ENCODE peak calls at places on chromosomes 16 and 17, in four cellular contexts. R is HepG2, Z is HEK293T, W is K562. D is an unnamed sample.

GRCh38 chr16:22232277-22233049 is 26.4 kb downstream of the EEF2K start:
- DNase-seq in R (peak), Z (peak), W (no peak), D (no peak)

GRCh38 chr16:19294156-19294649 is 8.7 kb downstream of the CLEC19A start:
- DNase-seq in R (no peak), Z (no peak), W (no peak), D (no peak)

GRCh38 chr17:53142890-53143289 is 679.8 kb upstream of the KIF2B start:
- DNase-seq in R (no peak), Z (no peak), W (no peak), D (no peak)

GRCh38 chr16:67150058-67150832 is 553 bp downstream of the B3GNT9 start:
- DNase-seq in R (no peak), Z (no peak), W (peak), D (peak)

GRCh38 chr17:17774009-17774881 is 62.5 kb downstream of the SREBF1 start:
- DNase-seq in R (no peak), Z (no peak), W (no peak), D (no peak)

GRCh38 chr16:29996773-29997250 is 771 bp downstream of the INO80E start:
- DNase-seq in R (no peak), Z (no peak), W (no peak), D (no peak)

GRCh38 chr16:54957403-54957802 is 26.7 kb downstream of the IRX5 start:
- DNase-seq in R (peak), Z (peak), W (peak), D (peak)

GRCh38 chr17:59366773-59367656 is 35.6 kb downstream of the YPEL2 start:
- DNase-seq in R (peak), Z (peak), W (no peak), D (no peak)

GRCh38 chr17:29115906-29116651 is 64.1 kb downstream of the MYO18A start:
- DNase-seq in R (peak), Z (peak), W (peak), D (peak)

GRCh38 chr16:87008664-87009063 is 308.5 kb downstream of the C16orf95 start:
- DNase-seq in R (no peak), Z (no peak), W (no peak), D (no peak)

GRCh38 chr17:76569607-76570279 is 15.9 kb downstream of the ST6GALNAC2 start:
- DNase-seq in R (peak), Z (no peak), W (no peak), D (no peak)

GRCh38 chr17:77372444-77373297 is 231.9 kb downstream of the SEC14L1 start:
- DNase-seq in R (peak), Z (peak), W (peak), D (peak)

GRCh38 chr17:81885454-81885853 is 5.9 kb downstream of the ALYREF start:
- DNase-seq in R (no peak), Z (no peak), W (no peak), D (no peak)

GRCh38 chr17:59406808-59407381 is 75.4 kb downstream of the YPEL2 start:
- DNase-seq in R (peak), Z (peak), W (no peak), D (no peak)

GRCh38 chr17:28702752-28703150 is 8.9 kb downstream of the PROCA1 start:
- DNase-seq in R (no peak), Z (no peak), W (no peak), D (no peak)

GRCh38 chr17:1762233-1762905 is 509 bp downstream of the SERPINF1 start:
- DNase-seq in R (peak), Z (no peak), W (peak), D (no peak)

GRCh38 chr17:45136846-45137560 is 1.5 kb downstream of the ACBD4 start:
- DNase-seq in R (no peak), Z (no peak), W (no peak), D (no peak)

GRCh38 chr16:73949574-73950348 is 346.9 kb upstream of the PSMD7 start:
- DNase-seq in R (no peak), Z (no peak), W (no peak), D (no peak)

GRCh38 chr16:77833906-77834599 is 45.7 kb downstream of the VAT1L start:
- DNase-seq in R (no peak), Z (no peak), W (no peak), D (no peak)

GRCh38 chr17:77999413-78000173 is 41.1 kb downstream of the TNRC6C start:
- DNase-seq in R (peak), Z (no peak), W (no peak), D (no peak)

GRCh38 chr17:12402963-12403622 is 262.6 kb upstream of the MYOCD start:
- DNase-seq in R (no peak), Z (no peak), W (no peak), D (no peak)

GRCh38 chr16:10343124-10343760 is 42.6 kb upstream of the ATF7IP2 start:
- DNase-seq in R (no peak), Z (no peak), W (peak), D (no peak)

GRCh38 chr16:83807710-83808572 is at the start of gene HSBP1:
- DNase-seq in R (peak), Z (peak), W (peak), D (peak)

GRCh38 chr16:67663151-67663876 is 2.6 kb downstream of the PARD6A start:
- DNase-seq in R (no peak), Z (no peak), W (no peak), D (peak)

GRCh38 chr17:43021739-43022512 is at the start of gene VAT1:
- DNase-seq in R (peak), Z (peak), W (peak), D (peak)

GRCh38 chr17:71084219-71084618 is 914.9 kb downstream of the KCNJ2 start:
- DNase-seq in R (peak), Z (peak), W (peak), D (peak)

GRCh38 chr17:29569245-29569950 is 897 bp downstream of the TP53I13 start:
- DNase-seq in R (no peak), Z (no peak), W (no peak), D (peak)

GRCh38 chr16:75252049-75252864 is 833 bp upstream of the BCAR1 start:
- DNase-seq in R (no peak), Z (no peak), W (no peak), D (no peak)

DNA sequence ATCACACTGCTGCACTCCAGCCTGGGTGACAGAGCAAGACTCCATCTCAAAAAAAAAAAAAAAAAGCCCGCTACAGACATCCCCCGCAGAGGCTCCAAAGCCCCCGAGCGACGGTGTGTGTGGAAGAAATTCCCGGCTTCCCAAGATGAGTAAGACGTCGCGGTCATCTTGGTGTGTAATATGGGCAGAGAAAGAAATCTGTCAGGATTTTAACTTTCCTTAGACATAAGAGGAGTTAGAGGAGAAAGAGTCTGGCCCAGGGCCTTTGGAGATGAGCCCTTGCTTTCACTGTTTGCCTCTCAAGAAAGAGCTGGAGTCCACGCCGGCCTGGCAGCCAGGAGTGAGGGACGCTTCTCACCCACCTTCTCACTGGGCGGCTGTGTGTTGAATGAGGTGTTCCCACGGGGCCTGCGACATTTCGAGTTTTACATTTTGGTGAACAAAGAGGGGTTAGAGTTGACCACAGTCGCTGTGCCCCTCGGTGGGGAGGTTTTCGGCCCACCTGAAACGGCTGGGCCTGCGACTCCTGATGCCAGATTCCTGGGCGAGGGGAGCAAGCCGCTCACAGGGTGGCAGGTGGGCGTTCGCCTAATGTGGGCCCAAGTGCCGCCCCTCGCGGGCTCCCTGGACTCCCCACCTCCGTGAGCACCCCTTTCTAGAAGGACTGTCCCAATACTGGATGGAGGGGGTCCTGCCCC is 17.9 kb downstream of the C1QTNF1 start:
- DNase-seq in R (no peak), Z (no peak), W (no peak), D (no peak)
- TF ChIP-seq ELF4 in R (no peak), Z (no peak), W (no peak), D (no peak)

GRCh38 chr17:5354310-5354709 is 65.2 kb downstream of the NUP88 start:
- DNase-seq in R (no peak), Z (no peak), W (no peak), D (no peak)

GRCh38 chr17:5354886-5355415 is 64.5 kb downstream of the NUP88 start:
- DNase-seq in R (no peak), Z (no peak), W (no peak), D (no peak)

GRCh38 chr17:5355416-5356129 is 63.9 kb downstream of the NUP88 start:
- DNase-seq in R (peak), Z (no peak), W (no peak), D (no peak)

GRCh38 chr17:5352681-5353289 is 66.7 kb downstream of the NUP88 start:
- DNase-seq in R (no peak), Z (no peak), W (no peak), D (no peak)
- TF ChIP-seq ELF4 in R (no peak), Z (no peak), W (no peak), D (no peak)

GRCh38 chr16:58034128-58034685 is 8.7 kb downstream of the MMP15 start:
- DNase-seq in R (no peak), Z (no peak), W (peak), D (no peak)
- TF ChIP-seq ELF4 in R (no peak), Z (no peak), W (no peak), D (no peak)

GRCh38 chr16:88380099-88380498 is 2.7 kb upstream of the ZNF469 start:
- DNase-seq in R (no peak), Z (no peak), W (no peak), D (no peak)

GRCh38 chr16:88383401-88384221 is 852 bp downstream of the ZNF469 start:
- DNase-seq in R (no peak), Z (peak), W (peak), D (peak)

GRCh38 chr16:88382491-88383400 is at the start of gene ZNF469:
- DNase-seq in R (no peak), Z (peak), W (no peak), D (peak)

GRCh38 chr16:88380619-88381018 is 2.1 kb upstream of the ZNF469 start:
- DNase-seq in R (no peak), Z (no peak), W (no peak), D (no peak)

GRCh38 chr16:88381820-88382451 is 823 bp upstream of the ZNF469 start:
- DNase-seq in R (no peak), Z (no peak), W (no peak), D (peak)
- TF ChIP-seq ELF4 in R (no peak), Z (no peak), W (no peak), D (no peak)

GRCh38 chr16:59478806-59479205 is 744.7 kb upstream of the GOT2 start:
- DNase-seq in R (no peak), Z (no peak), W (no peak), D (no peak)
- TF ChIP-seq ELF4 in R (no peak), Z (no peak), W (no peak), D (no peak)